ENCODE peak calls at places on chromosome 2, in four cellular contexts. R is HepG2, X is GM12878, L is K562. A is an unnamed sample.
A peak's percentile ranks its signal among the peaks of the same experiment; 100 is the strongest.

GRCh38 chr2:216057688-216058193 is 23.9 kb downstream of the PECR start:
- DNase-seq in X (peak; percentile 96), R (no peak), L (no peak), A (no peak)

GRCh38 chr2:98909381-98910211 is 26.4 kb downstream of the CRACDL start:
- DNase-seq in L (no peak), R (peak; percentile 82), X (no peak), A (peak; percentile 75)

GRCh38 chr2:74008761-74009395 is 24.2 kb downstream of the TET3 start:
- DNase-seq in L (no peak), R (no peak), X (no peak), A (no peak)

GRCh38 chr2:28408764-28409599 is 16.3 kb downstream of the FOSL2 start:
- DNase-seq in R (no peak), X (no peak), L (no peak), A (no peak)

GRCh38 chr2:43180901-43181300 is 45.5 kb downstream of the ZFP36L2 start:
- DNase-seq in X (no peak), L (no peak), R (no peak), A (no peak)

GRCh38 chr2:178304262-178304661 is 110.0 kb downstream of the OSBPL6 start:
- DNase-seq in R (no peak), X (no peak), L (no peak), A (no peak)

GRCh38 chr2:98088261-98088660 is 1.3 kb downstream of the VWA3B start:
- DNase-seq in L (no peak), R (no peak), X (no peak), A (no peak)

GRCh38 chr2:229852565-229852964 is 69.2 kb downstream of the TRIP12 start:
- DNase-seq in L (peak; percentile 13), R (no peak), X (peak; percentile 42), A (no peak)

GRCh38 chr2:67927489-67927888 is 135.3 kb downstream of the C1D start:
- DNase-seq in X (no peak), R (no peak), L (no peak), A (no peak)

GRCh38 chr2:226352941-226353558 is 446.6 kb downstream of the IRS1 start:
- DNase-seq in R (no peak), X (no peak), L (no peak), A (no peak)

GRCh38 chr2:70643715-70644114 is 90.1 kb upstream of the TGFA start:
- DNase-seq in R (peak; percentile 27), X (no peak), L (peak; percentile 63), A (peak; percentile 26)

GRCh38 chr2:96881349-96882195 is 11.7 kb upstream of the SEMA4C start:
- DNase-seq in X (no peak), L (peak; percentile 70), R (no peak), A (no peak)

GRCh38 chr2:23624378-23624777 is 239.4 kb downstream of the KLHL29 start:
- DNase-seq in X (no peak), L (peak; percentile 69), R (peak; percentile 28), A (no peak)

GRCh38 chr2:16036951-16037350 is 96.6 kb downstream of the MYCN start:
- DNase-seq in X (no peak), R (no peak), L (no peak), A (no peak)

GRCh38 chr2:121092095-121092494 is 192.9 kb downstream of the TFCP2L1 start:
- DNase-seq in L (no peak), X (no peak), R (no peak), A (no peak)

GRCh38 chr2:192885569-192886160 is 690.9 kb upstream of the TMEFF2 start:
- DNase-seq in R (peak; percentile 24), X (no peak), L (no peak), A (no peak)

DNA sequence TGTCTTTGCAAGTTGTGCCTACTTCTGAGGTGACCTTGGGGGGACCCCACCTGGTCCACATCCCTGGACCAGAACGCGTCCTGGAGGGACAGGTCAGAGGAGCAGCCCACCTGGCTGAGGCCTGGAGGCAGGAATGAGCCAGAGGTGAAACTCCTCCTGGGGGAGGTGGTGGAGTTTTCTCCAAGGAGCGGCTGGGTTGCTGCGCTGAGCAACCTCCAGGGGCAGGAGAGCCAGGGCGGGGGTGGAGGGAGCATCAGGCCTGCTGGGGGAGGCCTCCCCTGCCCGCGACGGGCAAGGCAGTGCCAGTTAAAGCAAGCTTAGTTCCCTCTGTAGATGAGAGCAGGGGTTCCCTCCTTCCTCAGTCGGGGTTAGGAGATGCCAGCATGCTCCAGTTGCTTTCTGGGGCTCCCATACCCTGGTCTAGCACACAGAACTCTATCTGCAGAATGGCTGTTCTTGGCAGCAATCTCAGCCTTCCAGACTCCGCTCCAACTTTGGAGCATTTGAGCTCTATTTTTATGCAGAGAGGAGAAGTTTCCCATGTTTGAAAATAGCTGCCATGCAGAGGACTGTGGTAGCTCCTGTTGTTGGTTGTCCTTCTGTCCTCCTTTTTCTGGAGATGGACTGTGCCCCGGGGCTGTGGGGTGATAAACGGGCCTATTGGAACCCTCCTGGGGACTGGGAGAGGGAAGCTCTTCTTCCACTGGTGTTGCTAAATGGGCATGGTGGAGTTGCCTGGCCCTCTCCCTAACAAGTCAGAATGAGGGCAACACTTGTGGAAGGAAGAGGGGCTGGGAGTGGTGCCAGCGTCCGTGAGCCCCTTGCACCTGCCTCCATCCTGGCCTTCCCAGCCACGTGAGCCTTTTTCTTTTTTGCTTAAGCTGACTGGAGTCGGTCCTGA is 39.1 kb downstream of the B3GNT2 start:
- DNase-seq in L (no peak), R (no peak), X (no peak), A (no peak)
- TF ChIP-seq CTCF in L (no peak), R (no peak), X (no peak), A (no peak)

GRCh38 chr2:109067829-109068152 is 61.2 kb upstream of the SH3RF3 start:
- DNase-seq in X (no peak), L (no peak), R (no peak), A (no peak)
- TF ChIP-seq SIN3A in X (no peak), L (no peak), R (no peak), A (no peak)

GRCh38 chr2:238487134-238487533 is 60.4 kb downstream of the ASB1 start:
- DNase-seq in X (no peak), L (no peak), R (no peak), A (no peak)
- TF ChIP-seq NFIC in X (no peak), L (no peak), R (no peak), A (no peak)

DNA sequence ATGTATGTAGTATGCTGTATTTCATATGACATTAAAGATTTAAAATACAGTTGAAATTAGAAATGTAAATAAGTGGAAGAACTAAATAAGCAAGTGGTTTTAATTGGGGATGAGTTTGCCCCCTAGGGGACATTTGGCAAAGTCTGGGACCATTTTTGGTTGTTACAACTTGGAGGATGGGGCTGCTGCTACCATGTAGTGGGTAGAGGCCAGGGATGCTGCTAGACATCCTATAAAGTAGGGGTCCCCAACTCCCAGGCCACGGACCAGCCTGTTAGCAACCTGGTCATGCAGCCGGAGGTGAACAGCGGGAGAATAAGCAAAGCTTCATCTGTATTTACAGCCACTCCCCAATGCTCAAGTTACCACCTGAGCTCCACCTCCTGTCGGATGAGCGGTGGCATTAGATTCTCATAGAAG is 27.9 kb upstream of the ASNSD1 start:
- DNase-seq in X (no peak), R (no peak), L (no peak), A (no peak)
- TF ChIP-seq CTCF in X (peak; percentile 29), R (peak; percentile 53), L (peak; percentile 67), A (peak; percentile 46)

GRCh38 chr2:179340678-179341077 is 76.0 kb upstream of the SESTD1 start:
- DNase-seq in R (peak; percentile 54), X (no peak), L (no peak), A (no peak)
- TF ChIP-seq SIN3A in R (no peak), X (no peak), L (no peak), A (no peak)